ENCODE peak calls at places on chromosomes 1 and 21, in six cellular contexts. One of them, this sample, is unnamed.

GRCh38 chr1:64268653-64269557 is 65.5 kb downstream of the UBE2U start:
- DNase-seq in psoas muscle: peak
- DNase-seq in left ventricle myocardium inferior: peak
- DNase-seq in Caco-2: peak
- DNase-seq in uterus: peak
- DNase-seq in neural progenitor cell: peak
- DNase-seq in this sample: peak

GRCh38 chr1:54475357-54476230 is 69.4 kb upstream of the SSBP3 start:
- DNase-seq in psoas muscle: peak
- DNase-seq in left ventricle myocardium inferior: no peak
- DNase-seq in Caco-2: no peak
- DNase-seq in uterus: peak
- DNase-seq in neural progenitor cell: peak
- DNase-seq in this sample: no peak

GRCh38 chr1:161274874-161275273 is 16.3 kb downstream of the PCP4L1 start:
- DNase-seq in psoas muscle: no peak
- DNase-seq in left ventricle myocardium inferior: no peak
- DNase-seq in Caco-2: no peak
- DNase-seq in uterus: no peak
- DNase-seq in neural progenitor cell: no peak
- DNase-seq in this sample: no peak

GRCh38 chr1:236854602-236854978 is 59.5 kb downstream of the MTR start:
- DNase-seq in psoas muscle: no peak
- DNase-seq in left ventricle myocardium inferior: no peak
- DNase-seq in Caco-2: no peak
- DNase-seq in uterus: no peak
- DNase-seq in neural progenitor cell: no peak
- DNase-seq in this sample: peak

GRCh38 chr1:3926956-3927355 is 26.9 kb upstream of the C1orf174 start:
- DNase-seq in psoas muscle: no peak
- DNase-seq in left ventricle myocardium inferior: no peak
- DNase-seq in Caco-2: no peak
- DNase-seq in uterus: no peak
- DNase-seq in neural progenitor cell: no peak
- DNase-seq in this sample: no peak

GRCh38 chr1:153598309-153599172 is 14.4 kb downstream of the S100A16 start:
- DNase-seq in psoas muscle: no peak
- DNase-seq in left ventricle myocardium inferior: no peak
- DNase-seq in Caco-2: no peak
- DNase-seq in uterus: no peak
- DNase-seq in neural progenitor cell: no peak
- DNase-seq in this sample: peak

GRCh38 chr1:231841616-231842344 is 215.2 kb downstream of the DISC1 start:
- DNase-seq in psoas muscle: no peak
- DNase-seq in left ventricle myocardium inferior: no peak
- DNase-seq in Caco-2: peak
- DNase-seq in uterus: no peak
- DNase-seq in neural progenitor cell: no peak
- DNase-seq in this sample: peak

GRCh38 chr1:21013510-21013909 is 163.2 kb downstream of the EIF4G3 start:
- DNase-seq in psoas muscle: no peak
- DNase-seq in left ventricle myocardium inferior: no peak
- DNase-seq in Caco-2: no peak
- DNase-seq in uterus: no peak
- DNase-seq in neural progenitor cell: no peak
- DNase-seq in this sample: peak

GRCh38 chr21:19607983-19608668 is 1204.5 kb upstream of the TMPRSS15 start:
- DNase-seq in psoas muscle: no peak
- DNase-seq in left ventricle myocardium inferior: no peak
- DNase-seq in Caco-2: no peak
- DNase-seq in uterus: no peak
- DNase-seq in neural progenitor cell: peak
- DNase-seq in this sample: no peak

GRCh38 chr1:48749068-48749467 is 27.6 kb downstream of the BEND5 start:
- DNase-seq in psoas muscle: no peak
- DNase-seq in left ventricle myocardium inferior: no peak
- DNase-seq in Caco-2: no peak
- DNase-seq in uterus: no peak
- DNase-seq in neural progenitor cell: no peak
- DNase-seq in this sample: no peak

GRCh38 chr1:48753293-48753692 is 23.4 kb downstream of the BEND5 start:
- DNase-seq in psoas muscle: no peak
- DNase-seq in left ventricle myocardium inferior: no peak
- DNase-seq in Caco-2: peak
- DNase-seq in uterus: no peak
- DNase-seq in neural progenitor cell: peak
- DNase-seq in this sample: no peak

GRCh38 chr1:48750089-48750488 is 26.6 kb downstream of the BEND5 start:
- DNase-seq in psoas muscle: no peak
- DNase-seq in left ventricle myocardium inferior: no peak
- DNase-seq in Caco-2: no peak
- DNase-seq in uterus: no peak
- DNase-seq in neural progenitor cell: no peak
- DNase-seq in this sample: no peak
- TF ChIP-seq CTCF in psoas muscle: no peak
- TF ChIP-seq CTCF in left ventricle myocardium inferior: no peak
- TF ChIP-seq CTCF in Caco-2: no peak
- TF ChIP-seq CTCF in uterus: no peak
- TF ChIP-seq CTCF in neural progenitor cell: no peak
- TF ChIP-seq CTCF in this sample: no peak

DNA sequence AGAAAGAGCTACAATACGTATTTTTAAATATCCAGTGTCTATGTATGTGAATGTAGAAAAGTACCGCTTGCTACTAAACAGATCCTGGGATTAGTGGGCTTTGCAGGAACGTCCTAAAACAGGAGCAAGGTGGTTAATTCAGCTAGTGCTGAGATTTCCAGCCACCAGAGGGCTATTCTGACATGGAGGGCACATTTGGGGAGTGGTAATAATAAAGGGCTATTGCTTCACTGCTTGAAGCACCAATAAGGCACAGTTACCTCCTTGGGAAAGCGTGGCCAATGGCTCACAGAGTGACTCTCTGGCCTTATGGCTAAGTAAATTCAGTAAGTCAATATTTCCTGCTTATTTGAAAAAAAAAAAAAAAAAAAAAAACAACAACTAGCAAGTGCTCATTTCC is 152.4 kb downstream of the GABPA start:
- DNase-seq in psoas muscle: no peak
- DNase-seq in left ventricle myocardium inferior: no peak
- DNase-seq in Caco-2: peak
- DNase-seq in uterus: no peak
- DNase-seq in neural progenitor cell: peak
- DNase-seq in this sample: no peak
- TF ChIP-seq CTCF in psoas muscle: no peak
- TF ChIP-seq CTCF in left ventricle myocardium inferior: no peak
- TF ChIP-seq CTCF in Caco-2: no peak
- TF ChIP-seq CTCF in uterus: no peak
- TF ChIP-seq CTCF in neural progenitor cell: peak
- TF ChIP-seq CTCF in this sample: no peak

DNA sequence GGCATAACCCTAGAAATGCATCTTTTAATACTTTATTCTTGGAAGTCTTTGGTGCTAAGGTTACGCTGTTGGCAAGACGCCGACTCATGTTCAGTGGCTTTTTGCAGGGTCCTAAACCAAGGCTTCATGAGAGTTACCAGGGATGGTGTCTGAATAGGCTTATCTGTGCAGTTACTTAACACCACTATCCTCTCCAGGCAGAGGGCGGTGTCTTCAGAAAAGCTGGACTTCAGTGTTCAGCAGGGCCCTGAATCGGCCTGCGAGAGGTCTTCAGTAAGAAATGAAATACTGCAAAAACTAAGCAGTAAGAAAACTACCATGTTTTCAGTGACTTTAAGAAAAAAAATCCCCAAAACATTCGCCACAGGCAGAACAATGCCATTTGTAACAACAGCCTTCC is 58.3 kb downstream of the SIM2 start:
- DNase-seq in psoas muscle: no peak
- DNase-seq in left ventricle myocardium inferior: no peak
- DNase-seq in Caco-2: no peak
- DNase-seq in uterus: no peak
- DNase-seq in neural progenitor cell: peak
- DNase-seq in this sample: peak
- TF ChIP-seq CTCF in psoas muscle: no peak
- TF ChIP-seq CTCF in left ventricle myocardium inferior: no peak
- TF ChIP-seq CTCF in Caco-2: no peak
- TF ChIP-seq CTCF in uterus: no peak
- TF ChIP-seq CTCF in neural progenitor cell: peak
- TF ChIP-seq CTCF in this sample: no peak

GRCh38 chr21:39452965-39453332 is 1.2 kb downstream of the SH3BGR start:
- DNase-seq in psoas muscle: peak
- DNase-seq in left ventricle myocardium inferior: no peak
- DNase-seq in Caco-2: no peak
- DNase-seq in uterus: no peak
- DNase-seq in neural progenitor cell: peak
- DNase-seq in this sample: no peak

GRCh38 chr21:39453571-39454179 is 1.9 kb downstream of the SH3BGR start:
- DNase-seq in psoas muscle: no peak
- DNase-seq in left ventricle myocardium inferior: no peak
- DNase-seq in Caco-2: no peak
- DNase-seq in uterus: no peak
- DNase-seq in neural progenitor cell: no peak
- DNase-seq in this sample: no peak

GRCh38 chr21:39454949-39455668 is 3.3 kb downstream of the SH3BGR start:
- DNase-seq in psoas muscle: no peak
- DNase-seq in left ventricle myocardium inferior: no peak
- DNase-seq in Caco-2: no peak
- DNase-seq in uterus: no peak
- DNase-seq in neural progenitor cell: no peak
- DNase-seq in this sample: no peak

GRCh38 chr21:39452207-39452964 is 616 bp downstream of the SH3BGR start:
- DNase-seq in psoas muscle: no peak
- DNase-seq in left ventricle myocardium inferior: no peak
- DNase-seq in Caco-2: no peak
- DNase-seq in uterus: no peak
- DNase-seq in neural progenitor cell: no peak
- DNase-seq in this sample: peak

DNA sequence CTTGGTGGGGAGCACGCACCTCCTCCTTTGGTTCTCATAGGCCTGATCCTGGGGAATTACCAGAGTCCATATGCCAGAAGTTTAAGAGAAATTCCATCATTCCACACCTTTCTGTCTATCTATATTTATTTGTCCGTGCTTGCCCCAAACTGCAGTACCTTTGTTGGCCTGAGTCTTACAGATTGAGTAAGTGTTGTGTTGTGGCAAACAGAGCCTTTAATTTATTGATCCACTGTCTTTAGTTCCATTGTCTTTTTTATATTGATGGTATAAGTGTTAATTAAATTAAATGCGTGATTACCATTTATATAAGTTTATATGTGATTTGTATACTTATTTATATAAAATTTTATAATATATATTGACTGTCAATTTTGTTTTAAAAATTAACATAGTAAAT is 4.9 kb downstream of the SH3BGR start:
- DNase-seq in psoas muscle: no peak
- DNase-seq in left ventricle myocardium inferior: no peak
- DNase-seq in Caco-2: no peak
- DNase-seq in uterus: no peak
- DNase-seq in neural progenitor cell: peak
- DNase-seq in this sample: no peak
- TF ChIP-seq CTCF in psoas muscle: peak
- TF ChIP-seq CTCF in left ventricle myocardium inferior: peak
- TF ChIP-seq CTCF in Caco-2: peak
- TF ChIP-seq CTCF in uterus: no peak
- TF ChIP-seq CTCF in neural progenitor cell: peak
- TF ChIP-seq CTCF in this sample: no peak

DNA sequence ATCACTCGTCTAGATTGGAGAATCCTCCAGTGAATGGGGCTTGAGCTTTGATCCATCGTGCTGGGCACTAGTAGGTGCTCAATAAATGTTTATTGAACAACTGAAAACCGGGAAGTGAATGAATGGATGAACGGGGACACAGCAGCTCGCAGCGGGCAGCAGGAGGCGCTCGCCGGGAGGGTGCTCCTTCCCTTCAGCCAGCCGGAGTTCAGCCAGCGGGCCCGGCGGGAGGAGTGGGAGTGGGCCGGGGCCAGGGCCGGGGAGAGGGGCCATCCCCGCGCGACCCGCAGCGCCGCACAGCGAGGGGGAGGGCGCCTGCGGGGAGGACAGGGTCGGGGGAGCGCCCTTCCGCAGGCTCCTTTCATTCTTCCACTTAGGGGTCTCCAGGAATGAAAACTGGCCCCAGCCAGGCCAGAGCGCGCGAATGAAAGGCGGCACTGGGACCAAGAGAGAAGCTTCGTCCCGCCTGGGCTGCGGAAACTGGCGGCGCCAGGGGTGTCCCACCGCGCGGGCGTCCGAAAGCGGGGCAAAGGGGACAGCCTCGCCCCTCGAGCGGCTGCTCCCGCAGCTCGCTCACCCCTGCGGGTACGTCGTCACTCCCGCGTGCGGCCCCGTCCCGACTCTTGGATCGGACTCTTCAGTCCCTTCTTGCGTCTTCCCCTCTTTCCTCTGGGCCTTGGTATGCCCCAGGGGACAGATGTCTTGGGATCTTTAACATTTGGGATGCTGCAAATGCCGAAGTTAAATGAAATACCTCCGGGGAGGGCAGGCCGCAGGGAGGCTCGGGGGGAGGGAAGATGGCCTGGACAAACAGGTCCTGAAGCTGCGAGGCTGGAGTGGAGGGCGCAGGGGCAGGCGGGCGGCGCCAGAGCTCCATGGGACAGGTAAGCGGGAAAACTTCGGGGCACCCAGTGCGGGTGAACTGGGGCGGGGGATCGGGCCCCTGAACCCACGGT is 3.6 kb upstream of the INAVA start:
- DNase-seq in psoas muscle: no peak
- DNase-seq in left ventricle myocardium inferior: no peak
- DNase-seq in Caco-2: peak
- DNase-seq in uterus: no peak
- DNase-seq in neural progenitor cell: peak
- DNase-seq in this sample: peak
- TF ChIP-seq CTCF in psoas muscle: no peak
- TF ChIP-seq CTCF in left ventricle myocardium inferior: peak
- TF ChIP-seq CTCF in Caco-2: peak
- TF ChIP-seq CTCF in uterus: no peak
- TF ChIP-seq CTCF in neural progenitor cell: peak
- TF ChIP-seq CTCF in this sample: peak

GRCh38 chr1:53075206-53075605 is 13.2 kb downstream of the PODN start:
- DNase-seq in psoas muscle: peak
- DNase-seq in left ventricle myocardium inferior: peak
- DNase-seq in Caco-2: no peak
- DNase-seq in uterus: no peak
- DNase-seq in neural progenitor cell: no peak
- DNase-seq in this sample: no peak

GRCh38 chr1:53076721-53077598 is 14.9 kb downstream of the PODN start:
- DNase-seq in psoas muscle: peak
- DNase-seq in left ventricle myocardium inferior: peak
- DNase-seq in Caco-2: no peak
- DNase-seq in uterus: no peak
- DNase-seq in neural progenitor cell: peak
- DNase-seq in this sample: no peak

GRCh38 chr1:53074313-53075154 is 12.5 kb downstream of the PODN start:
- DNase-seq in psoas muscle: peak
- DNase-seq in left ventricle myocardium inferior: no peak
- DNase-seq in Caco-2: no peak
- DNase-seq in uterus: no peak
- DNase-seq in neural progenitor cell: no peak
- DNase-seq in this sample: no peak

GRCh38 chr1:53076165-53076564 is 14.2 kb downstream of the PODN start:
- DNase-seq in psoas muscle: peak
- DNase-seq in left ventricle myocardium inferior: peak
- DNase-seq in Caco-2: no peak
- DNase-seq in uterus: no peak
- DNase-seq in neural progenitor cell: no peak
- DNase-seq in this sample: no peak

GRCh38 chr1:53075761-53076163 is 13.7 kb downstream of the PODN start:
- DNase-seq in psoas muscle: no peak
- DNase-seq in left ventricle myocardium inferior: peak
- DNase-seq in Caco-2: no peak
- DNase-seq in uterus: no peak
- DNase-seq in neural progenitor cell: no peak
- DNase-seq in this sample: no peak
- TF ChIP-seq CTCF in psoas muscle: no peak
- TF ChIP-seq CTCF in left ventricle myocardium inferior: no peak
- TF ChIP-seq CTCF in Caco-2: no peak
- TF ChIP-seq CTCF in uterus: no peak
- TF ChIP-seq CTCF in neural progenitor cell: no peak
- TF ChIP-seq CTCF in this sample: no peak